ENCODE peak calls at places on chromosome 20, in six cellular contexts. M, U, S, W, J and O are unnamed samples.

GRCh38 chr20:56786503-56786902 is 157.4 kb downstream of the TFAP2C start:
- DNase-seq in U (no peak), S (no peak), W (no peak), M (no peak), J (no peak), O (no peak)

GRCh38 chr20:56687061-56687460 is 58.0 kb downstream of the TFAP2C start:
- DNase-seq in S (no peak), W (no peak), J (no peak), U (no peak), M (no peak), O (no peak)

GRCh38 chr20:63522091-63522868 is 1.7 kb downstream of the PPDPF start:
- DNase-seq in M (peak; percentile 22), S (no peak), J (no peak), U (no peak), W (no peak), O (no peak)

GRCh38 chr20:46118481-46119020 is 437 bp downstream of the CD40 start:
- DNase-seq in M (no peak), W (no peak), U (no peak), S (no peak), J (no peak), O (no peak)

GRCh38 chr20:51910202-51911050 is 108.1 kb upstream of the SALL4 start:
- DNase-seq in S (no peak), M (peak; percentile 36), W (no peak), J (no peak), U (peak; percentile 71), O (no peak)

GRCh38 chr20:49367113-49367512 is 89.3 kb upstream of the ZNFX1 start:
- DNase-seq in J (no peak), M (peak; percentile 47), W (no peak), U (no peak), S (no peak), O (no peak)

GRCh38 chr20:46717818-46718541 is 8.5 kb downstream of the SLC2A10 start:
- DNase-seq in W (no peak), J (no peak), M (no peak), S (no peak), U (no peak), O (no peak)

GRCh38 chr20:6993016-6993415 is 225.5 kb downstream of the BMP2 start:
- DNase-seq in J (no peak), U (no peak), S (no peak), W (no peak), M (no peak), O (no peak)

GRCh38 chr20:219290-220115 is 7.6 kb upstream of the DEFB129 start:
- DNase-seq in J (no peak), W (no peak), S (peak; percentile 43), U (peak; percentile 51), M (peak; percentile 34), O (peak; percentile 31)

GRCh38 chr20:20594171-20594530 is 118.3 kb downstream of the RALGAPA2 start:
- DNase-seq in J (no peak), U (peak; percentile 27), S (peak; percentile 39), M (peak; percentile 15), W (no peak), O (no peak)

DNA sequence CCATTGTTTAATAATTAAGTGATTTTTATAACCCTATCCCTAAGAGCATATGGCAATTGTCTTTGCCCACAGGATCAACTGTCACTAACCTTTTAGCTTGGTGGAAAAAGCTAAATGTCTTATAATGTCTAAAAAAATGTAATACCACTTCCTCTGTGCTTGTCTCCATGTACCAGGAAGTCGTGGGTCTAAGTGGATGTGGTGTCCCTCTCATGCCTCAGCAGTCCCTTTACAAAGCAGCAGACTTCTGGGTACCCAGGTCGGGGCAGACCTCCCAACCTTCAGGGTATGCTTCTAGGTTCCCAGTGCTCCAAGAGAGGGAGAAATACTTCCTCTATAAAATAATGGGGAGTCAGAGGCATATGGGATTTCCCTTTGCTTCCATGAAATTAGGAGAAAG is 74.7 kb downstream of the ZHX3 start:
- DNase-seq in U (no peak), W (no peak), S (no peak), J (no peak), M (no peak), O (no peak)
- TF ChIP-seq CHD2 in U (no peak), W (no peak), S (no peak), J (no peak), M (no peak), O (no peak)

DNA sequence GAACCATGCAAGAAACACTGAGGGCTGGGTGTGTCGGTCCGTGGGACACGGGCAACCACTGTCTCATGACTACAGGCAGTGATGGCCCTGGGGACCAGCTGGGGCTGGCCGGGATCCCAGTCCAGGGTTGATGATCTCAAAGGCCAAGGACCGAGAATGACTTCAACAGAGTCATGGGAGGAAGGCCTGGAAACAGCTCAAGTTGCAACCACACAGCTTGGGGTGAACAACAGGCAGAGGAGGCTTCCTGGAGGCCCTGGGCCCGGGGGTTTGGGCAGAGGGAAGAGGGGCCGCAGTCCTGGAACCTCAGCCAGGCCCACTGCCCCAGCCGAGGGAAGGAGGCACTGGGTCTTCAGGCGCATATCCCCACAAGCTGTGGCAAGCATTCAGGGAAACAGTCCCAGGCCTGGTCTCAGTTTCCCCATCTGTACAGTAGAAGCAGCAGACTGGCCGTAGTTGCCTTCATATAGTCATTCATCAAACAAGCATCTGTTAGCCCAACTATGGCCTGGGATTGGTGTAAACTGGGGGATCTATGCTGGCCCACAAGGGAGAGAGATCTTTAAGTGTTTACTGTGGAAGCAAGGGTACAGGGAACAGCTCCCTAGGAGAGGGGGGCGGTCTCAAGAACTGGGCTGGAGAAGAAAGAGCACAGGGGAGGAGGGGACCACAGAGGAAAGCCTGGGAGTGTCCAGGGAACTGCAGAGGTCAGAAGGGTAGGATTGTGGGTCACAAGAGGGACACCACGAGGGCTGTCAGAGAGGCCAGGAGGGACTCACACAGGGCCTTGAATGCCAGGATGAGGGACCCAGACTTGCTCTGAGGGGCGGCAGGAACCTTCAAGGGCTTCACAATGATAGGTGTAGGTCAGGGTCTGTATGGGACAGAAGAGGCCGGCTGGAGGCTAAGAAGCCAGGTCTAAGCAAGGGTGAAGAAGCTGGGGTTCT is 2.1 kb downstream of the MYL9 start:
- DNase-seq in S (no peak), W (no peak), U (no peak), M (no peak), J (no peak), O (no peak)
- TF ChIP-seq CHD2 in S (no peak), W (no peak), U (no peak), M (no peak), J (no peak), O (no peak)

DNA sequence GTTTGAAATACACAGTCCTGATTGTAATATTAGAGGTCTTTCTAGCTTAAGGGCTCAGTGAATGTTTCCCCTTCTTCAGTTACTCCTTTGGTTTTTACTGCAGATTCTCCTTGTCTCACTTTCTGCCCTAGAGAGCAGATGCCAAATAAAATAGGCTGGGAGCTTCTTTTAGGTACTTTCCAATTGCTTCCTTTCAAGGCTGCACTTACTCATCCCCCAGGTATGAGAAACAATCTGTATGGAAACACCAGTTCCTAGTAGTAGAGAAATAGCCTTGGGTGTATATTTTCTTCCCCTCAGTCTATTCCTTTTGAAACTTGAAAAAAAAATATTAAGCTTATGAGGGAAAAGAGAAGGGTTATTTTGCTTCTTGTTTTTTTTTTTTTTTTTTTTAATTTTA is 139.7 kb downstream of the PAK5 start:
- DNase-seq in U (no peak), J (no peak), W (no peak), S (no peak), M (no peak), O (no peak)
- TF ChIP-seq CHD2 in U (no peak), J (no peak), W (no peak), S (no peak), M (no peak), O (no peak)

DNA sequence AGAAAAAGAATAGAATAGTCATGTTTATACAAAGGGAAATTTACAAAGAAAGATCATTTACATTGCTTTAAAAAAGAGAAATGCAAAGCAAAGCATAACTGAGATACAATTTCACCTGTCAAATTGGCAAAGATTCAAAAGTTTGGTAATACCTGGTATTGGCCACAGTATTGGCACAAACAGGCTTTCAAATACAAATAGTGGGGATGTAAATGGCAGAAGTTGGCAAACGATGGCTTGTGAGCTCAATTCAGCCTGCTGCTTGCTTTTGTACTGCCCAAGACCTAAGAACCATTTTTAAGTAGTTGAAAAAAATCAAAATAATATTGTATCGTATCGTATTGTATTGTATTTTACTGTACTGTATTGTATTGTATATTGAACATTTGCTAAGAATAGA is 194.5 kb upstream of the JAG1 start:
- DNase-seq in M (no peak), S (no peak), U (no peak), W (no peak), J (no peak), O (no peak)
- TF ChIP-seq CHD2 in M (no peak), S (no peak), U (no peak), W (no peak), J (no peak), O (no peak)

DNA sequence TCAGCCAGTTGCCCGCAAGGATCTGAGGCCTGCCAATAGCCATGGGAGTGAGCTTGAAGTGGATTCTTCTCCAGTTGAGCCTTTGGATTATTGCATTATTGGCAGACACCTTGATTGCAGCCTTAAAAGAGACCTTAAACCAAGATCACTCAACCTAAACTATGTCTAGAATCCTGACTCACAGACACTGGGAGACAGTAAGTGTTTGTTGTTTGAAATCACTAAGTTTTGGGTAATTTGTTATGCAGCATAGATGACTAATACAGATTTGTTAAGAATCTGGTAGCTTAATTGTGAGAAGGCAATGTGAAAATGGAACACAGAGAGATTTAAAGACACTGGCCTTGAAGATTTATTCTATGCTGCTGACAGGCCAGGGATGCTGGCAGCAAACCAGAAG is 17.7 kb downstream of the SIRPD start:
- DNase-seq in U (no peak), M (no peak), W (no peak), S (no peak), J (no peak), O (no peak)
- TF ChIP-seq CHD2 in U (no peak), M (no peak), W (no peak), S (no peak), J (no peak), O (no peak)

GRCh38 chr20:38271609-38272120 is 11.1 kb upstream of the KIAA1755 start:
- DNase-seq in U (no peak), W (no peak), S (no peak), M (no peak), J (no peak), O (no peak)
- TF ChIP-seq CHD2 in U (no peak), W (no peak), S (no peak), M (no peak), J (no peak), O (no peak)

GRCh38 chr20:14197097-14197496 is 140.3 kb downstream of the FLRT3 start:
- DNase-seq in J (no peak), M (no peak), U (no peak), S (no peak), W (no peak), O (no peak)
- TF ChIP-seq CHD2 in J (no peak), M (no peak), U (no peak), S (no peak), W (no peak), O (no peak)

GRCh38 chr20:24682496-24683090 is 213.2 kb downstream of the SYNDIG1 start:
- DNase-seq in J (no peak), M (no peak), S (no peak), W (no peak), U (no peak), O (no peak)
- TF ChIP-seq CHD2 in J (no peak), M (no peak), S (no peak), W (no peak), U (no peak), O (no peak)

GRCh38 chr20:41029150-41029872 is 689 bp downstream of the TOP1 start:
- DNase-seq in J (no peak), U (peak; percentile 47), W (no peak), M (peak; percentile 68), S (no peak), O (peak; percentile 47)
- TF ChIP-seq CHD2 in J (no peak), U (no peak), W (no peak), M (no peak), S (no peak), O (no peak)